ENCODE peak calls at places on chromosomes 3 and 15, in nine cellular contexts. One of them, this sample, is unnamed.

GRCh38 chr3:51568041-51568440 is 29.5 kb downstream of the RAD54L2 start:
- DNase-seq in fibroblast of lung: no peak
- DNase-seq in brain microvascular endothelial cell: no peak
- DNase-seq in HL-60: peak; percentile 80
- DNase-seq in AG04450: no peak
- DNase-seq in neural progenitor cell: peak; percentile 7
- DNase-seq in Panc1: no peak
- DNase-seq in tibial artery: no peak
- DNase-seq in IMR-90: no peak
- DNase-seq in this sample: no peak

GRCh38 chr3:74711913-74712512 is 97.6 kb upstream of the CNTN3 start:
- DNase-seq in fibroblast of lung: no peak
- DNase-seq in brain microvascular endothelial cell: no peak
- DNase-seq in AG04450: no peak
- DNase-seq in IMR-90: no peak
- DNase-seq in Panc1: no peak
- DNase-seq in tibial artery: no peak
- DNase-seq in neural progenitor cell: no peak
- DNase-seq in HL-60: no peak
- DNase-seq in this sample: no peak

GRCh38 chr15:61621146-61621545 is 392.0 kb upstream of the RORA start:
- DNase-seq in brain microvascular endothelial cell: no peak
- DNase-seq in neural progenitor cell: peak; percentile 69
- DNase-seq in fibroblast of lung: no peak
- DNase-seq in IMR-90: no peak
- DNase-seq in HL-60: no peak
- DNase-seq in tibial artery: no peak
- DNase-seq in Panc1: no peak
- DNase-seq in AG04450: no peak
- DNase-seq in this sample: peak; percentile 30

GRCh38 chr15:42081463-42081830 is 12.9 kb downstream of the PLA2G4D start:
- DNase-seq in brain microvascular endothelial cell: no peak
- DNase-seq in fibroblast of lung: no peak
- DNase-seq in neural progenitor cell: no peak
- DNase-seq in AG04450: no peak
- DNase-seq in IMR-90: no peak
- DNase-seq in Panc1: no peak
- DNase-seq in tibial artery: peak; percentile 54
- DNase-seq in HL-60: no peak
- DNase-seq in this sample: no peak

GRCh38 chr3:179163503-179163902 is 15.3 kb downstream of the PIK3CA start:
- DNase-seq in tibial artery: no peak
- DNase-seq in fibroblast of lung: no peak
- DNase-seq in HL-60: no peak
- DNase-seq in brain microvascular endothelial cell: no peak
- DNase-seq in neural progenitor cell: no peak
- DNase-seq in IMR-90: no peak
- DNase-seq in AG04450: no peak
- DNase-seq in Panc1: no peak
- DNase-seq in this sample: no peak

GRCh38 chr3:171695476-171695875 is 114.8 kb downstream of the PLD1 start:
- DNase-seq in brain microvascular endothelial cell: no peak
- DNase-seq in AG04450: no peak
- DNase-seq in fibroblast of lung: no peak
- DNase-seq in neural progenitor cell: no peak
- DNase-seq in Panc1: no peak
- DNase-seq in HL-60: no peak
- DNase-seq in tibial artery: no peak
- DNase-seq in IMR-90: no peak
- DNase-seq in this sample: no peak

GRCh38 chr3:43789028-43789427 is 98.3 kb downstream of the ABHD5 start:
- DNase-seq in neural progenitor cell: no peak
- DNase-seq in tibial artery: no peak
- DNase-seq in HL-60: no peak
- DNase-seq in Panc1: no peak
- DNase-seq in AG04450: no peak
- DNase-seq in fibroblast of lung: no peak
- DNase-seq in IMR-90: no peak
- DNase-seq in brain microvascular endothelial cell: no peak
- DNase-seq in this sample: no peak

GRCh38 chr3:71701251-71701650 is 24.0 kb downstream of the EIF4E3 start:
- DNase-seq in Panc1: no peak
- DNase-seq in fibroblast of lung: no peak
- DNase-seq in neural progenitor cell: no peak
- DNase-seq in HL-60: no peak
- DNase-seq in tibial artery: no peak
- DNase-seq in AG04450: no peak
- DNase-seq in IMR-90: no peak
- DNase-seq in brain microvascular endothelial cell: no peak
- DNase-seq in this sample: no peak

GRCh38 chr3:106963446-106963845 is 413.8 kb upstream of the CCDC54 start:
- DNase-seq in IMR-90: peak; percentile 59
- DNase-seq in Panc1: no peak
- DNase-seq in brain microvascular endothelial cell: peak; percentile 70
- DNase-seq in tibial artery: no peak
- DNase-seq in HL-60: no peak
- DNase-seq in fibroblast of lung: peak; percentile 66
- DNase-seq in AG04450: no peak
- DNase-seq in neural progenitor cell: no peak
- DNase-seq in this sample: no peak

GRCh38 chr15:69813881-69814280 is 283.8 kb downstream of the TLE3 start:
- DNase-seq in brain microvascular endothelial cell: no peak
- DNase-seq in HL-60: no peak
- DNase-seq in fibroblast of lung: no peak
- DNase-seq in IMR-90: no peak
- DNase-seq in Panc1: no peak
- DNase-seq in AG04450: no peak
- DNase-seq in tibial artery: no peak
- DNase-seq in neural progenitor cell: no peak
- DNase-seq in this sample: no peak

GRCh38 chr3:23921052-23921511 is 4.2 kb downstream of the RPL15 start:
- DNase-seq in brain microvascular endothelial cell: no peak
- DNase-seq in HL-60: no peak
- DNase-seq in AG04450: no peak
- DNase-seq in tibial artery: no peak
- DNase-seq in IMR-90: no peak
- DNase-seq in fibroblast of lung: no peak
- DNase-seq in Panc1: no peak
- DNase-seq in neural progenitor cell: no peak
- DNase-seq in this sample: no peak

GRCh38 chr3:150771600-150771999 is 8.6 kb upstream of the SIAH2 start:
- DNase-seq in brain microvascular endothelial cell: no peak
- DNase-seq in IMR-90: no peak
- DNase-seq in HL-60: no peak
- DNase-seq in fibroblast of lung: no peak
- DNase-seq in AG04450: no peak
- DNase-seq in tibial artery: no peak
- DNase-seq in Panc1: no peak
- DNase-seq in neural progenitor cell: no peak
- DNase-seq in this sample: no peak

GRCh38 chr3:41274944-41275668 is 75.8 kb downstream of the CTNNB1 start:
- DNase-seq in brain microvascular endothelial cell: peak; percentile 94
- DNase-seq in HL-60: no peak
- DNase-seq in tibial artery: no peak
- DNase-seq in AG04450: no peak
- DNase-seq in fibroblast of lung: peak; percentile 61
- DNase-seq in Panc1: peak; percentile 5
- DNase-seq in neural progenitor cell: no peak
- DNase-seq in IMR-90: peak; percentile 76
- DNase-seq in this sample: no peak

GRCh38 chr3:31166249-31166885 is 271.9 kb upstream of the GADL1 start:
- DNase-seq in AG04450: peak; percentile 60
- DNase-seq in brain microvascular endothelial cell: peak; percentile 85
- DNase-seq in HL-60: no peak
- DNase-seq in neural progenitor cell: peak; percentile 7
- DNase-seq in IMR-90: peak; percentile 84
- DNase-seq in Panc1: peak; percentile 33
- DNase-seq in tibial artery: peak; percentile 73
- DNase-seq in fibroblast of lung: peak; percentile 95
- DNase-seq in this sample: peak; percentile 12

GRCh38 chr15:43799945-43800285 is at the start of gene SERINC4:
- DNase-seq in IMR-90: no peak
- DNase-seq in Panc1: no peak
- DNase-seq in AG04450: no peak
- DNase-seq in neural progenitor cell: peak; percentile 66
- DNase-seq in tibial artery: peak; percentile 69
- DNase-seq in fibroblast of lung: no peak
- DNase-seq in HL-60: no peak
- DNase-seq in brain microvascular endothelial cell: no peak
- DNase-seq in this sample: no peak

GRCh38 chr3:66350601-66351000 is 129.8 kb downstream of the SLC25A26 start:
- DNase-seq in HL-60: no peak
- DNase-seq in fibroblast of lung: peak; percentile 73
- DNase-seq in neural progenitor cell: no peak
- DNase-seq in AG04450: no peak
- DNase-seq in Panc1: no peak
- DNase-seq in tibial artery: no peak
- DNase-seq in brain microvascular endothelial cell: no peak
- DNase-seq in IMR-90: peak; percentile 61
- DNase-seq in this sample: no peak

GRCh38 chr3:40623567-40623966 is 98.8 kb downstream of the ZNF621 start:
- DNase-seq in brain microvascular endothelial cell: peak; percentile 2
- DNase-seq in IMR-90: no peak
- DNase-seq in HL-60: peak; percentile 90
- DNase-seq in neural progenitor cell: no peak
- DNase-seq in AG04450: no peak
- DNase-seq in fibroblast of lung: peak; percentile 26
- DNase-seq in Panc1: no peak
- DNase-seq in tibial artery: no peak
- DNase-seq in this sample: peak; percentile 34

GRCh38 chr3:41040256-41040655 is 159.0 kb upstream of the CTNNB1 start:
- DNase-seq in IMR-90: no peak
- DNase-seq in HL-60: no peak
- DNase-seq in tibial artery: no peak
- DNase-seq in neural progenitor cell: no peak
- DNase-seq in Panc1: no peak
- DNase-seq in brain microvascular endothelial cell: no peak
- DNase-seq in AG04450: no peak
- DNase-seq in fibroblast of lung: no peak
- DNase-seq in this sample: no peak

GRCh38 chr3:181966387-181966786 is 254.7 kb downstream of the SOX2 start:
- DNase-seq in tibial artery: no peak
- DNase-seq in Panc1: no peak
- DNase-seq in neural progenitor cell: peak; percentile 68
- DNase-seq in HL-60: no peak
- DNase-seq in AG04450: no peak
- DNase-seq in fibroblast of lung: no peak
- DNase-seq in brain microvascular endothelial cell: no peak
- DNase-seq in IMR-90: no peak
- DNase-seq in this sample: no peak

GRCh38 chr15:84079885-84080777 is 155.4 kb upstream of the GOLGA6L4 start:
- DNase-seq in tibial artery: no peak
- DNase-seq in neural progenitor cell: peak; percentile 84
- DNase-seq in AG04450: no peak
- DNase-seq in IMR-90: peak; percentile 3
- DNase-seq in brain microvascular endothelial cell: no peak
- DNase-seq in HL-60: peak; percentile 5
- DNase-seq in fibroblast of lung: peak; percentile 36
- DNase-seq in Panc1: no peak
- DNase-seq in this sample: peak; percentile 5

GRCh38 chr3:13323822-13324221 is 96.3 kb downstream of the NUP210 start:
- DNase-seq in brain microvascular endothelial cell: no peak
- DNase-seq in AG04450: no peak
- DNase-seq in Panc1: no peak
- DNase-seq in fibroblast of lung: no peak
- DNase-seq in IMR-90: no peak
- DNase-seq in tibial artery: no peak
- DNase-seq in neural progenitor cell: no peak
- DNase-seq in HL-60: no peak
- DNase-seq in this sample: no peak

GRCh38 chr3:123372789-123373534 is 75.9 kb downstream of the ADCY5 start:
- DNase-seq in Panc1: no peak
- DNase-seq in IMR-90: no peak
- DNase-seq in tibial artery: peak; percentile 62
- DNase-seq in neural progenitor cell: no peak
- DNase-seq in HL-60: no peak
- DNase-seq in fibroblast of lung: no peak
- DNase-seq in AG04450: no peak
- DNase-seq in brain microvascular endothelial cell: no peak
- DNase-seq in this sample: no peak
- H3K27ac ChIP-seq in Panc1: no peak overlapping the region
- H3K27ac ChIP-seq in IMR-90: no peak overlapping the region
- H3K27ac ChIP-seq in tibial artery: peak overlapping the region; percentile 70
- H3K27ac ChIP-seq in neural progenitor cell: no peak overlapping the region
- H3K27ac ChIP-seq in HL-60: no peak overlapping the region
- H3K27ac ChIP-seq in fibroblast of lung: no peak overlapping the region
- H3K27ac ChIP-seq in AG04450: no peak overlapping the region
- H3K27ac ChIP-seq in brain microvascular endothelial cell: no peak overlapping the region
- H3K27ac ChIP-seq in this sample: no peak overlapping the region

GRCh38 chr3:35215525-35216500 is 423.5 kb upstream of the ARPP21 start:
- DNase-seq in HL-60: no peak
- DNase-seq in neural progenitor cell: no peak
- DNase-seq in tibial artery: no peak
- DNase-seq in fibroblast of lung: no peak
- DNase-seq in IMR-90: no peak
- DNase-seq in Panc1: no peak
- DNase-seq in brain microvascular endothelial cell: no peak
- DNase-seq in AG04450: no peak
- DNase-seq in this sample: no peak
- TF ChIP-seq CTCF in HL-60: no peak
- TF ChIP-seq CTCF in neural progenitor cell: no peak
- TF ChIP-seq CTCF in tibial artery: no peak
- TF ChIP-seq CTCF in fibroblast of lung: no peak
- TF ChIP-seq CTCF in IMR-90: no peak
- TF ChIP-seq CTCF in Panc1: no peak
- TF ChIP-seq CTCF in brain microvascular endothelial cell: no peak
- TF ChIP-seq CTCF in AG04450: no peak
- TF ChIP-seq CTCF in this sample: no peak

GRCh38 chr15:63906266-63906584 is 72.5 kb upstream of the HERC1 start:
- DNase-seq in brain microvascular endothelial cell: no peak
- DNase-seq in AG04450: no peak
- DNase-seq in neural progenitor cell: no peak
- DNase-seq in tibial artery: peak; percentile 55
- DNase-seq in HL-60: no peak
- DNase-seq in fibroblast of lung: no peak
- DNase-seq in Panc1: no peak
- DNase-seq in IMR-90: no peak
- DNase-seq in this sample: no peak
- H3K27ac ChIP-seq in brain microvascular endothelial cell: no peak overlapping the region
- H3K27ac ChIP-seq in AG04450: no peak overlapping the region
- H3K27ac ChIP-seq in neural progenitor cell: no peak overlapping the region
- H3K27ac ChIP-seq in tibial artery: no peak overlapping the region
- H3K27ac ChIP-seq in HL-60: no peak overlapping the region
- H3K27ac ChIP-seq in fibroblast of lung: no peak overlapping the region
- H3K27ac ChIP-seq in Panc1: no peak overlapping the region
- H3K27ac ChIP-seq in IMR-90: no peak overlapping the region
- H3K27ac ChIP-seq in this sample: no peak overlapping the region

DNA sequence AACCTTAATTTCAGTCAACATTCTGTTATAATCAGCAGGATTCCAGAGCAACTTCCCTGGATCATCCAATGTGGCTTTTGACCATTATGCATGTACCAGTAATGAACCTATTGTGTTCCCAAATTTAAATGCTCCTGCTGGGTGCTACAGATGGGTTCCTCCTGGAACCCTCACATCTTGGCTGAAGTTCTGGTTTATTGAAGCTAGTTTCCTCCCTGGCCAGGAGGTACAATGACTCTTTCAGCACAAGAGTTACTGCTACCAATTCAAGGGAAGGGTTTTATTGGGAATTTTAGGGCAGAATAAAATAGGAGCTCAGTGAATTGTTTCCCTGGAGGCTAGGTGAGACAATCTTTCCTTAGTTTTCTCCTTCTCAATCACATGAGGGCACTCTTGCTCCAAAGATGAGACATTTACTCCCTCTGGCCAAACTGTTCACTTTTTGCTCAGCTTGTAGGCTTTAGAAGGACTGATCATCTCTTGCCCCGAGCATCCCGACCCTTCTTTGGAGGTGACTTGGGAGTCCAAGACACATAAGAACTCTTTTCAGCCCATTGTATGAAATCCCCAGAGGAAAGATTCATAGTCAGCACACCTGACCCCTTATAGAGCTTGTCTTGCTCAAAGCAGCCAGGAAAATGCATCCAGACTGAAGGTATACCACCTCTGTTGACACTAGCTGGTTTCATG is 8.8 kb upstream of the NPHP3 start:
- DNase-seq in neural progenitor cell: peak; percentile 75
- DNase-seq in tibial artery: no peak
- DNase-seq in HL-60: peak; percentile 12
- DNase-seq in brain microvascular endothelial cell: peak; percentile 36
- DNase-seq in AG04450: no peak
- DNase-seq in IMR-90: peak; percentile 57
- DNase-seq in Panc1: no peak
- DNase-seq in fibroblast of lung: peak; percentile 44
- DNase-seq in this sample: peak; percentile 34
- TF ChIP-seq CTCF in neural progenitor cell: peak; percentile 75
- TF ChIP-seq CTCF in tibial artery: peak; percentile 39
- TF ChIP-seq CTCF in HL-60: no peak
- TF ChIP-seq CTCF in brain microvascular endothelial cell: peak; percentile 51
- TF ChIP-seq CTCF in AG04450: peak; percentile 45
- TF ChIP-seq CTCF in IMR-90: peak; percentile 67
- TF ChIP-seq CTCF in Panc1: peak; percentile 74
- TF ChIP-seq CTCF in fibroblast of lung: peak; percentile 50
- TF ChIP-seq CTCF in this sample: peak; percentile 36